ENCODE peak calls at places on chromosomes 16 and 17, in five cellular contexts. One of them, this sample, is unnamed.

GRCh38 chr17:9434502-9435113 is 141.0 kb downstream of the STX8 start:
- DNase-seq in SK-N-SH: no peak
- DNase-seq in cardiac fibroblast: no peak
- DNase-seq in BJ: no peak
- DNase-seq in A549: no peak
- DNase-seq in this sample: no peak

GRCh38 chr17:29145289-29146058 is 34.7 kb downstream of the MYO18A start:
- DNase-seq in cardiac fibroblast: peak; percentile 89
- DNase-seq in SK-N-SH: peak; percentile 66
- DNase-seq in A549: peak; percentile 73
- DNase-seq in BJ: no peak
- DNase-seq in this sample: peak; percentile 89

GRCh38 chr17:41710472-41711090 is 1.6 kb upstream of the GAST start:
- DNase-seq in SK-N-SH: no peak
- DNase-seq in BJ: no peak
- DNase-seq in cardiac fibroblast: peak; percentile 68
- DNase-seq in A549: no peak
- DNase-seq in this sample: peak; percentile 71

GRCh38 chr17:41004397-41004796 is 4.5 kb downstream of the KRTAP3-1 start:
- DNase-seq in BJ: no peak
- DNase-seq in cardiac fibroblast: no peak
- DNase-seq in A549: no peak
- DNase-seq in SK-N-SH: no peak
- DNase-seq in this sample: no peak

GRCh38 chr16:87443031-87443430 is 49.8 kb downstream of the ZCCHC14 start:
- DNase-seq in SK-N-SH: no peak
- DNase-seq in BJ: no peak
- DNase-seq in A549: no peak
- DNase-seq in cardiac fibroblast: no peak
- DNase-seq in this sample: no peak

GRCh38 chr16:64470916-64471315 is 650.9 kb downstream of the CDH11 start:
- DNase-seq in cardiac fibroblast: no peak
- DNase-seq in SK-N-SH: no peak
- DNase-seq in A549: no peak
- DNase-seq in BJ: no peak
- DNase-seq in this sample: peak; percentile 21

GRCh38 chr16:81547919-81548216 is 103.3 kb downstream of the CMIP start:
- DNase-seq in BJ: no peak
- DNase-seq in cardiac fibroblast: no peak
- DNase-seq in SK-N-SH: no peak
- DNase-seq in A549: no peak
- DNase-seq in this sample: no peak

GRCh38 chr16:81036751-81037350 is 1.2 kb downstream of the ATMIN start:
- DNase-seq in A549: no peak
- DNase-seq in SK-N-SH: peak; percentile 25
- DNase-seq in cardiac fibroblast: peak; percentile 3
- DNase-seq in BJ: no peak
- DNase-seq in this sample: peak; percentile 5

GRCh38 chr17:10126554-10127493 is 71.6 kb downstream of the GAS7 start:
- DNase-seq in cardiac fibroblast: peak; percentile 85
- DNase-seq in BJ: no peak
- DNase-seq in SK-N-SH: peak; percentile 63
- DNase-seq in A549: no peak
- DNase-seq in this sample: peak; percentile 67

GRCh38 chr17:80931421-80932265 is 60.0 kb upstream of the CHMP6 start:
- DNase-seq in A549: no peak
- DNase-seq in BJ: peak; percentile 65
- DNase-seq in cardiac fibroblast: peak; percentile 30
- DNase-seq in SK-N-SH: no peak
- DNase-seq in this sample: peak; percentile 48

GRCh38 chr17:14926073-14926472 is 339.1 kb downstream of the PMP22 start:
- DNase-seq in cardiac fibroblast: no peak
- DNase-seq in BJ: no peak
- DNase-seq in SK-N-SH: no peak
- DNase-seq in A549: no peak
- DNase-seq in this sample: no peak

GRCh38 chr16:87382023-87382785 is 1.4 kb downstream of the FBXO31 start:
- DNase-seq in cardiac fibroblast: no peak
- DNase-seq in BJ: no peak
- DNase-seq in SK-N-SH: no peak
- DNase-seq in A549: no peak
- DNase-seq in this sample: no peak

GRCh38 chr17:59007995-59008394 is 98.7 kb downstream of the TRIM37 start:
- DNase-seq in cardiac fibroblast: no peak
- DNase-seq in SK-N-SH: no peak
- DNase-seq in A549: no peak
- DNase-seq in BJ: no peak
- DNase-seq in this sample: no peak

GRCh38 chr17:15341385-15341849 is at the start of gene TEKT3:
- DNase-seq in cardiac fibroblast: peak; percentile 68
- DNase-seq in A549: peak; percentile 90
- DNase-seq in BJ: peak; percentile 5
- DNase-seq in SK-N-SH: peak; percentile 94
- DNase-seq in this sample: peak; percentile 52

GRCh38 chr16:50771366-50771765 is 29.5 kb downstream of the CYLD start:
- DNase-seq in A549: no peak
- DNase-seq in BJ: peak; percentile 27
- DNase-seq in cardiac fibroblast: no peak
- DNase-seq in SK-N-SH: no peak
- DNase-seq in this sample: peak; percentile 26

GRCh38 chr16:86041807-86042206 is 142.8 kb downstream of the IRF8 start:
- DNase-seq in SK-N-SH: no peak
- DNase-seq in BJ: no peak
- DNase-seq in cardiac fibroblast: no peak
- DNase-seq in A549: no peak
- DNase-seq in this sample: no peak

GRCh38 chr16:66467611-66468010 is 40.5 kb downstream of the BEAN1 start:
- DNase-seq in SK-N-SH: no peak
- DNase-seq in cardiac fibroblast: no peak
- DNase-seq in BJ: no peak
- DNase-seq in A549: no peak
- DNase-seq in this sample: no peak
- TF ChIP-seq CTCF in SK-N-SH: no peak
- TF ChIP-seq CTCF in cardiac fibroblast: no peak
- TF ChIP-seq CTCF in BJ: no peak
- TF ChIP-seq CTCF in A549: no peak
- TF ChIP-seq CTCF in this sample: no peak

DNA sequence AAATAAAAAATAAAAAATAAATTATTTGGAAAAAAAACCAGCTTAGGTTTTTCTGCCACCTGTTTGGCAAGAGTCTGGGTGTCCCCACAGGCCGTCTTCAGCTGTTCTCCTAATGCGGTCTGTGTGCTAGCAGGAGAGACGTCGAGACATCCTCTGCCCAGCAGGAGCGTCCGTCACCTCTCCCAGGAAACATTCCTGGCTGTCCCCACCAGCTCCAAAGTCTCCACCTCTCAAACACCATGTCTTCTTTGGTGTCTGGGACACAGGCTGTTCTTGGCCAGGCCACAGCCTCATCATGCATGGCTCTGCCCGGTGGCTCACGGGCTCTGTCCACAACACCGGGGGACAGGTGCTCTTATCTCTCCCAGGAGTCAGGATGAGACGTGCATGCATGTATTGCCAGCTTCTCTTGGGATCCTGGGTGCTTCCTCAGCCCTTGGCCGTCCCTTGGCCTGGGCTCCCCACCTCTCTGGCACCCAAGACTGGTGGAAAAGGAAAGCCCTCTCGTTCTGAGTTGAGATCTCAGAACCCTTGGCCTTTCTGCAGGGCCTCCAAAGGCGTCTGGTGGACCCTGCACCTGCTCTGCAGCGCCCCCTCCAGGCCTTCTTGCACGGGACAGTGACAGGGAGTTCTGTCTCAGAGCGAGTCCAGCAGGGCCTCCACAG is 84.9 kb upstream of the CBX4 start:
- DNase-seq in BJ: no peak
- DNase-seq in A549: no peak
- DNase-seq in SK-N-SH: peak; percentile 78
- DNase-seq in cardiac fibroblast: peak; percentile 27
- DNase-seq in this sample: peak; percentile 34
- TF ChIP-seq CTCF in BJ: peak; percentile 46
- TF ChIP-seq CTCF in A549: peak; percentile 46
- TF ChIP-seq CTCF in SK-N-SH: peak; percentile 72
- TF ChIP-seq CTCF in cardiac fibroblast: peak; percentile 69
- TF ChIP-seq CTCF in this sample: peak; percentile 54

GRCh38 chr17:32111141-32111771 is 31.0 kb upstream of the RHOT1 start:
- DNase-seq in cardiac fibroblast: peak; percentile 68
- DNase-seq in A549: no peak
- DNase-seq in SK-N-SH: peak; percentile 60
- DNase-seq in BJ: no peak
- DNase-seq in this sample: peak; percentile 70
- TF ChIP-seq CTCF in cardiac fibroblast: peak; percentile 29
- TF ChIP-seq CTCF in A549: peak; percentile 28
- TF ChIP-seq CTCF in SK-N-SH: peak; percentile 44
- TF ChIP-seq CTCF in BJ: peak; percentile 44
- TF ChIP-seq CTCF in this sample: peak; percentile 35

DNA sequence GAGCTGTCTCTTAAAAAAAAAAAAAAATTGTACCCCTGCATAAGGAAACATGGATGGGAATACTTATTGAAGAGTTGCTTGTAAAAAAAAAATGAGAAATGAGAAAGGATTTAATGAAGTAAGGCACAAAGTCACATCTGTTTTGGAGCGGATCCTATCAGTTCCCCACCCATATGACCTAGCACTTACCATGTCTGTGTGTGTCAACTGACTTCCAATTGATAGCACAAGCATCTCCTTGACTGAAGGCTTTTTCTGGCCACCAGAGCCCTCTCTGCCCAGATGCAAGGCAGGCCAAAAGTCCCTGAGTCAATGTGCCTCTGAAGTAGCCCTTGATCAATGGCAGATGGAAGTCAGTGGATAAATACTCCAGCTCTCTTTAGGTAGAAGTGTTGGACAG is 13.4 kb upstream of the NLK start:
- DNase-seq in A549: no peak
- DNase-seq in cardiac fibroblast: no peak
- DNase-seq in SK-N-SH: no peak
- DNase-seq in BJ: no peak
- DNase-seq in this sample: no peak
- TF ChIP-seq CTCF in A549: no peak
- TF ChIP-seq CTCF in cardiac fibroblast: no peak
- TF ChIP-seq CTCF in SK-N-SH: no peak
- TF ChIP-seq CTCF in BJ: no peak
- TF ChIP-seq CTCF in this sample: no peak

GRCh38 chr17:38761612-38762011 is 9.1 kb downstream of the PSMB3 start:
- DNase-seq in SK-N-SH: peak; percentile 50
- DNase-seq in cardiac fibroblast: peak; percentile 38
- DNase-seq in A549: peak; percentile 76
- DNase-seq in BJ: no peak
- DNase-seq in this sample: peak; percentile 43
- TF ChIP-seq CTCF in SK-N-SH: peak; percentile 59
- TF ChIP-seq CTCF in cardiac fibroblast: peak; percentile 52
- TF ChIP-seq CTCF in A549: peak; percentile 37
- TF ChIP-seq CTCF in BJ: peak; percentile 42
- TF ChIP-seq CTCF in this sample: peak; percentile 46

GRCh38 chr17:36949461-36949927 is 740 bp downstream of the AATF start:
- DNase-seq in SK-N-SH: no peak
- DNase-seq in cardiac fibroblast: no peak
- DNase-seq in A549: no peak
- DNase-seq in BJ: peak; percentile 9
- DNase-seq in this sample: no peak
- TF ChIP-seq CTCF in SK-N-SH: no peak
- TF ChIP-seq CTCF in cardiac fibroblast: no peak
- TF ChIP-seq CTCF in A549: no peak
- TF ChIP-seq CTCF in BJ: no peak
- TF ChIP-seq CTCF in this sample: no peak

GRCh38 chr17:57875109-57876022 is 25.5 kb upstream of the MRPS23 start:
- DNase-seq in A549: peak; percentile 98
- DNase-seq in cardiac fibroblast: peak; percentile 99
- DNase-seq in SK-N-SH: peak; percentile 70
- DNase-seq in BJ: peak; percentile 90
- DNase-seq in this sample: peak; percentile 98
- TF ChIP-seq CTCF in A549: peak; percentile 54
- TF ChIP-seq CTCF in cardiac fibroblast: peak; percentile 73
- TF ChIP-seq CTCF in SK-N-SH: peak; percentile 80
- TF ChIP-seq CTCF in BJ: peak; percentile 73
- TF ChIP-seq CTCF in this sample: peak; percentile 72

GRCh38 chr16:876523-877241 is 76.1 kb upstream of the GNG13 start:
- DNase-seq in SK-N-SH: no peak
- DNase-seq in BJ: no peak
- DNase-seq in A549: no peak
- DNase-seq in cardiac fibroblast: no peak
- DNase-seq in this sample: no peak

GRCh38 chr16:879461-879861 is 78.9 kb upstream of the GNG13 start:
- DNase-seq in cardiac fibroblast: no peak
- DNase-seq in SK-N-SH: no peak
- DNase-seq in BJ: no peak
- DNase-seq in A549: no peak
- DNase-seq in this sample: no peak

GRCh38 chr16:877242-878065 is 76.9 kb upstream of the GNG13 start:
- DNase-seq in BJ: no peak
- DNase-seq in cardiac fibroblast: no peak
- DNase-seq in SK-N-SH: no peak
- DNase-seq in A549: no peak
- DNase-seq in this sample: no peak

GRCh38 chr16:878886-879285 is 78.4 kb upstream of the GNG13 start:
- DNase-seq in SK-N-SH: no peak
- DNase-seq in A549: no peak
- DNase-seq in cardiac fibroblast: no peak
- DNase-seq in BJ: no peak
- DNase-seq in this sample: no peak

GRCh38 chr16:878071-878784 is 77.7 kb upstream of the GNG13 start:
- DNase-seq in SK-N-SH: peak; percentile 80
- DNase-seq in A549: peak; percentile 63
- DNase-seq in BJ: no peak
- DNase-seq in cardiac fibroblast: no peak
- DNase-seq in this sample: no peak
- TF ChIP-seq CTCF in SK-N-SH: no peak
- TF ChIP-seq CTCF in A549: peak; percentile 33
- TF ChIP-seq CTCF in BJ: peak; percentile 19
- TF ChIP-seq CTCF in cardiac fibroblast: no peak
- TF ChIP-seq CTCF in this sample: no peak

This sample was measured in fibroblast of pulmonary artery.